ENCODE peak calls at places on chromosome 1, in nine cellular contexts. C is smooth muscle cell of the brain vasculature; U is activated CD4-positive, alpha-beta T cell treated with anti-CD3 and anti-CD28 coated beads for 24 hours; R is mucosa of descending colon; A is HS-27A; T is NCI-H524; H is neural progenitor cell; W is erythroblast; I is SJCRH30. P is an unnamed sample.

GRCh38 chr1:83958704-83959103 is 40.2 kb downstream of the TTLL7 start:
- DNase-seq in C (no peak), U (no peak), R (no peak), A (no peak), T (no peak), H (no peak), W (no peak), I (no peak), P (no peak)

GRCh38 chr1:53503433-53503925 is 44.3 kb downstream of the DMRTB1 start:
- DNase-seq in C (no peak), U (no peak), R (no peak), A (no peak), T (no peak), H (peak), W (no peak), I (no peak), P (no peak)

GRCh38 chr1:118826669-118827068 is 161.5 kb downstream of the TBX15 start:
- DNase-seq in C (no peak), U (no peak), R (no peak), A (no peak), T (no peak), H (peak), W (no peak), I (no peak), P (no peak)

GRCh38 chr1:59292557-59292956 is 4.3 kb upstream of the FGGY start:
- DNase-seq in C (no peak), U (no peak), R (peak), A (no peak), T (no peak), H (no peak), W (peak), I (peak), P (no peak)

GRCh38 chr1:113917400-113918082 is 11.6 kb upstream of the HIPK1 start:
- DNase-seq in C (no peak), U (no peak), R (no peak), A (no peak), T (no peak), H (no peak), W (peak), I (no peak), P (no peak)

GRCh38 chr1:86515597-86515996 is 31.3 kb upstream of the CLCA4 start:
- DNase-seq in C (no peak), U (no peak), R (peak), A (no peak), T (no peak), H (peak), W (peak), I (peak), P (no peak)

GRCh38 chr1:156556354-156556753 is 16.0 kb downstream of the IQGAP3 start:
- DNase-seq in C (no peak), U (no peak), R (no peak), A (no peak), T (peak), H (no peak), W (no peak), I (peak), P (no peak)

GRCh38 chr1:17979815-17980214 is 127.8 kb upstream of the IGSF21 start:
- DNase-seq in C (no peak), U (no peak), R (no peak), A (no peak), T (peak), H (no peak), W (no peak), I (no peak), P (no peak)

GRCh38 chr1:225044258-225044657 is 114.8 kb downstream of the DNAH14 start:
- DNase-seq in C (no peak), U (no peak), R (no peak), A (no peak), T (no peak), H (no peak), W (no peak), I (no peak), P (no peak)

GRCh38 chr1:168920456-168921094 is 185.9 kb upstream of the ATP1B1 start:
- DNase-seq in C (no peak), U (no peak), R (no peak), A (no peak), T (no peak), H (no peak), W (no peak), I (no peak), P (no peak)

GRCh38 chr1:172646653-172647052 is 12.2 kb upstream of the FASLG start:
- DNase-seq in C (no peak), U (no peak), R (no peak), A (no peak), T (no peak), H (no peak), W (no peak), I (no peak), P (no peak)

GRCh38 chr1:36962991-36963390 is 71.3 kb downstream of the GRIK3 start:
- DNase-seq in C (no peak), U (no peak), R (no peak), A (no peak), T (peak), H (no peak), W (no peak), I (no peak), P (no peak)

GRCh38 chr1:220915117-220915440 is 35.8 kb downstream of the HLX start:
- DNase-seq in C (no peak), U (no peak), R (no peak), A (no peak), T (no peak), H (no peak), W (no peak), I (no peak), P (no peak)

GRCh38 chr1:86466986-86467385 is 1.7 kb upstream of the CLCA1 start:
- DNase-seq in C (no peak), U (no peak), R (no peak), A (no peak), T (no peak), H (no peak), W (no peak), I (no peak), P (no peak)

GRCh38 chr1:151199860-151200581 is 1.7 kb downstream of the PIP5K1A start:
- DNase-seq in C (no peak), U (no peak), R (no peak), A (peak), T (no peak), H (no peak), W (no peak), I (no peak), P (no peak)

GRCh38 chr1:46757256-46757955 is 38.5 kb upstream of the EFCAB14 start:
- DNase-seq in C (no peak), U (no peak), R (no peak), A (no peak), T (no peak), H (peak), W (no peak), I (no peak), P (no peak)

P was measured in stimulated activated CD8-positive, alpha-beta memory T cell treated with anti-CD3 and anti-CD28 coated beads, Interleukin-15, amount 100 ng/mL, for 48 hours.